ENCODE peak calls at places on chromosome 5, in six cellular contexts. Y, G, P, C, Z and U are unnamed samples.

GRCh38 chr5:138077064-138077696 is 6.7 kb upstream of the WNT8A start:
- DNase-seq in Y (peak), G (peak), P (peak), C (peak), Z (peak), U (peak)

GRCh38 chr5:140978260-140978659 is 12.0 kb downstream of the PCDHAC2 start:
- DNase-seq in Y (peak), G (no peak), P (no peak), C (no peak), Z (no peak), U (no peak)

GRCh38 chr5:93191426-93191825 is 389.6 kb downstream of the NR2F1-AS1 start:
- DNase-seq in Y (no peak), G (no peak), P (no peak), C (peak), Z (no peak), U (no peak)

GRCh38 chr5:3597002-3597726 is 1.5 kb downstream of the IRX1 start:
- DNase-seq in Y (no peak), G (no peak), P (no peak), C (peak), Z (no peak), U (no peak)

GRCh38 chr5:44740655-44741054 is 68.1 kb upstream of the MRPS30 start:
- DNase-seq in Y (no peak), G (no peak), P (no peak), C (no peak), Z (no peak), U (no peak)

GRCh38 chr5:55993013-55993412 is 1.8 kb downstream of the IL6ST start:
- DNase-seq in Y (no peak), G (peak), P (no peak), C (no peak), Z (no peak), U (peak)

GRCh38 chr5:146965781-146966659 is 87.5 kb upstream of the PPP2R2B start:
- DNase-seq in Y (no peak), G (peak), P (peak), C (peak), Z (no peak), U (peak)

GRCh38 chr5:158407801-158408200 is 548.9 kb upstream of the CLINT1 start:
- DNase-seq in Y (no peak), G (no peak), P (no peak), C (no peak), Z (no peak), U (peak)

GRCh38 chr5:146906803-146907202 is 28.2 kb upstream of the PPP2R2B start:
- DNase-seq in Y (no peak), G (no peak), P (no peak), C (no peak), Z (no peak), U (peak)

GRCh38 chr5:180090769-180091546 is 19.4 kb upstream of the RNF130 start:
- DNase-seq in Y (no peak), G (no peak), P (no peak), C (peak), Z (peak), U (peak)

GRCh38 chr5:80516826-80517225 is 28.9 kb downstream of the FAM151B start:
- DNase-seq in Y (no peak), G (no peak), P (no peak), C (peak), Z (no peak), U (peak)

GRCh38 chr5:143064207-143064606 is 294.0 kb downstream of the ARHGAP26 start:
- DNase-seq in Y (no peak), G (no peak), P (no peak), C (peak), Z (no peak), U (peak)

GRCh38 chr5:121974261-121974660 is 12.5 kb downstream of the SRFBP1 start:
- DNase-seq in Y (no peak), G (no peak), P (peak), C (peak), Z (no peak), U (peak)

GRCh38 chr5:36902353-36902752 is 25.8 kb downstream of the NIPBL start:
- DNase-seq in Y (no peak), G (no peak), P (no peak), C (no peak), Z (no peak), U (no peak)

GRCh38 chr5:36897616-36898015 is 21.0 kb downstream of the NIPBL start:
- DNase-seq in Y (no peak), G (no peak), P (no peak), C (peak), Z (no peak), U (peak)

GRCh38 chr5:36901856-36902255 is 25.3 kb downstream of the NIPBL start:
- DNase-seq in Y (no peak), G (no peak), P (no peak), C (no peak), Z (no peak), U (no peak)

GRCh38 chr5:36900279-36900678 is 23.7 kb downstream of the NIPBL start:
- DNase-seq in Y (no peak), G (no peak), P (no peak), C (no peak), Z (no peak), U (no peak)

DNA sequence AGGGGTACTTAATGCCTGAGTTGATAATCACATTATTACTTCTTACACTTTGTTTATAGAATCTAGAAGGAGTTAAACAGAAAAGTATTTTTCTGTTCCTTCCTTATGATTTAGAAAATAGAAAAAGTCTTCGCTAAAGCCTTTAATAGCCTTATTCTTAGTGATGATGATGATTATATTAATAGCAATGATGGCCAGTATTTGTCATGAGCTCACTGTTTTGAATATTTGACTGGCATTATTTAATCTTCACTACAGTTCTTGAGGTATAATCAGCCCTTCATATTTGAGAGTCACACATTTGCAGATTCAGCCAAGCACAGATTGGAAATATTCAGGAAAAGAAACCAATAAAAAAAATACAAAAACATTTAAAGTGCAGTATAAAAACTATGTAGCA is 23.3 kb downstream of the NIPBL start:
- DNase-seq in Y (no peak), G (no peak), P (no peak), C (no peak), Z (no peak), U (no peak)
- H3K4me3 ChIP-seq in Y (no peak), G (no peak), P (no peak), C (no peak), Z (no peak), U (no peak)

GRCh38 chr5:136194611-136195010 is 1.6 kb upstream of the SMIM32 start:
- DNase-seq in Y (no peak), G (no peak), P (no peak), C (no peak), Z (no peak), U (no peak)

GRCh38 chr5:136192526-136193395 is at the start of gene SMIM32:
- DNase-seq in Y (no peak), G (no peak), P (no peak), C (no peak), Z (peak), U (peak)

GRCh38 chr5:136191304-136192014 is 1.5 kb downstream of the SMIM32 start:
- DNase-seq in Y (no peak), G (no peak), P (no peak), C (no peak), Z (no peak), U (peak)

GRCh38 chr5:136192015-136192525 is 892 bp downstream of the SMIM32 start:
- DNase-seq in Y (no peak), G (no peak), P (no peak), C (no peak), Z (no peak), U (peak)

GRCh38 chr5:136193396-136193935 is 504 bp upstream of the SMIM32 start:
- DNase-seq in Y (no peak), G (no peak), P (no peak), C (no peak), Z (no peak), U (no peak)
- H3K4me3 ChIP-seq in Y (peak), G (no peak), P (no peak), C (no peak), Z (no peak), U (no peak)

DNA sequence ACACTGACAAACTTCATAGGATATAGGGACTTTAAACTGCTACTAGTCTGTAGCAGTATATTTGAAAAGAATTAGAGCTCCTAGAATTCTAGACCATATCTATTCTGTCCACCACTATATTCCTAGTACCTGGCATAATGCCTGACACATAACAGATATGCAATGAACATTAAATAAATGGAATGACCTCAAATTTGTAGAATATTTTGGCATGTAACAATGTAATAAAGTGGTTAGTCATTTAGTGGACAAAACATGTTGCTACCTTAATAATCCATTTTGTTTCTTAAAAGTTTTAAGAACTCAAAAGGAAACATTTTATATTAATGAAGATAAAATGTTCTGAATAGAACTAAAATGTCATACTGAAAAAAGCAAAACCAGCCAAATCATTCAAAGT is 57.5 kb downstream of the HOMER1 start:
- DNase-seq in Y (no peak), G (no peak), P (no peak), C (no peak), Z (no peak), U (peak)
- H3K4me3 ChIP-seq in Y (no peak), G (no peak), P (no peak), C (no peak), Z (no peak), U (no peak)

DNA sequence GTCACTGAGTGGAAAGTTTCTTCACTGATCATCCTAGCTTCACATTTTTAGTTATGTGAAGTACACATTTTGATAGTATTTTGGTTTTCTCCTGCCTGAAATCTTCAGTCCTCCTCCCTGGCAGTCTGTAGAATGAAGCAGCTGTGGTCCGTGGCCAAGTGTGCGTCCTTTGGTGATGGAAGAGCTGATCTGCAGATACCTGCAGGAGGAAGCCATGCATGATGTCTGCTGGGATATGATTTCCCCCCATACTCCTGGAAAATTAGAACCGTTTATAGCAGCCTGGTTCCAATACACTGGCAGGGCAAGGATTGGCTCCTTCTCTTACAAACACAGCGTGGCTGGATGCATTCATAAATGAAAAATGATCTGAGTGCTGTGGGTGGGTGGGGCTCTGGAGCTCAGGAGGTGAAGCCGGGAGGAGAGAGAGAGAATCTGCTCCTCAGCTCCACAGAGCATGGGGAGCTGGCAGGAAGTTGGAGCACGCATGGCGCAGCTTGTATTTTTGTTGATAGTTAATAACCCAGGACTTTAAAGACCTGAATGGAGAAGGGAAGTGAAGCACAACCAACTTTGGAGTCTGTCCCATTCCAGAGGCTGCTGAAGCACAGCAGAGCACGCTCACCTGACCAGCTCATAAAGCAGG is 238.3 kb downstream of the GOLPH3 start:
- DNase-seq in Y (peak), G (no peak), P (no peak), C (no peak), Z (no peak), U (peak)
- H3K4me3 ChIP-seq in Y (peak), G (peak), P (no peak), C (no peak), Z (no peak), U (no peak)

DNA sequence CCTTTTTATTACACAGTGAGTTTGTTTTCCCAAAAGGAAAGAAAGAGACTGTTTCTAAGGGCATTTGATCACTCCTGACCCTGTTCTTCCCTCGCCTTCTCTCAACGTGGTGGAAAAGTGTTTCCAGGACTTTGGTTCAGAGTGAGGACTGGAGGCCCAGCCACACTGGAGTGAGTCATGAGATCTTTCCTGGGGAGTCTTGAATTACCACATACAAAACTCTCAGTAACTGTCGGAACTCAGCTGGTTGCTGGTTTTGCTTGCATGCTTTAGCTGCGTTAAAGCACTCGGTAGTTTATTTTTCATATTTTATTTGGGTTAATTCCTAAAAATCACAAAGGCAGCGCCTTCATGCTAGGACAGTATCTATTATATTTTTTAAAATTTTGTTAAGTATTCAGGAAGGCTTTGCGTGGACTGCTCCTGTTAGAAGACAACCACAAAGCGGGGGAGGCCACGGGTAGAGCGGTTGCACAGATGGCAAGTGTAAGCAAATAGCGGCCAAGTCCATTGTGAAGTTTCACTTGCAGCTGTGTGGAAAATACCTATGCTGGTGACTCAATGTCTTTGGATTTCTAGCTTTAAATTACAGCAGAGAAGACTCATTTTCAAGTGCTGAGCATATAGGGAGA is 77.7 kb downstream of the ARSB start:
- DNase-seq in Y (no peak), G (peak), P (no peak), C (peak), Z (no peak), U (peak)
- H3K4me3 ChIP-seq in Y (peak), G (no peak), P (no peak), C (no peak), Z (no peak), U (peak)

DNA sequence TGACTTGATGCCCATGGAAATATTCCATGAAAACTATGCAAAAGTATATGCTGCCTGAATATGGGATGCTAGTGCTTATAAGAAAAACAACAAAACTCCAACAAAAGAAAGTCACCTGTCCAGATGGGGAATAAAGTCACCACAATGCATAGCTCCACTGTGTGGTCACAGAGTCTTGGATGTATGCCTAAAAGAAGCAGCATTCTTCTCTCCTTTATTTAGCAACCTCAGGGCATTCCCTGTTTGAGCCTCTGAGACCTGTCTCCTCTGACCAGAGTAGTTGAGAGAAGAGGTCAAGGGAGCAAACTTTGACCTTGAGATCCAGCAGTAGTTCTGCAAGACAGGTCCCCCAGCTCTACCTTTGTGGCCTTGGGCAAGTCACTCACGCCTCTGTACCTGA is 287.5 kb downstream of the MED10 start:
- DNase-seq in Y (no peak), G (no peak), P (no peak), C (no peak), Z (no peak), U (no peak)
- H3K4me3 ChIP-seq in Y (no peak), G (no peak), P (no peak), C (no peak), Z (no peak), U (no peak)

GRCh38 chr5:177367981-177368960 is 10.5 kb downstream of the RGS14 start:
- DNase-seq in Y (no peak), G (no peak), P (no peak), C (no peak), Z (no peak), U (no peak)

GRCh38 chr5:177365845-177366527 is 8.3 kb downstream of the RGS14 start:
- DNase-seq in Y (no peak), G (no peak), P (no peak), C (no peak), Z (no peak), U (no peak)

GRCh38 chr5:177366528-177367322 is 9.0 kb downstream of the RGS14 start:
- DNase-seq in Y (peak), G (peak), P (no peak), C (peak), Z (no peak), U (peak)

GRCh38 chr5:177369050-177369912 is 11.6 kb downstream of the RGS14 start:
- DNase-seq in Y (no peak), G (no peak), P (no peak), C (no peak), Z (no peak), U (peak)

DNA sequence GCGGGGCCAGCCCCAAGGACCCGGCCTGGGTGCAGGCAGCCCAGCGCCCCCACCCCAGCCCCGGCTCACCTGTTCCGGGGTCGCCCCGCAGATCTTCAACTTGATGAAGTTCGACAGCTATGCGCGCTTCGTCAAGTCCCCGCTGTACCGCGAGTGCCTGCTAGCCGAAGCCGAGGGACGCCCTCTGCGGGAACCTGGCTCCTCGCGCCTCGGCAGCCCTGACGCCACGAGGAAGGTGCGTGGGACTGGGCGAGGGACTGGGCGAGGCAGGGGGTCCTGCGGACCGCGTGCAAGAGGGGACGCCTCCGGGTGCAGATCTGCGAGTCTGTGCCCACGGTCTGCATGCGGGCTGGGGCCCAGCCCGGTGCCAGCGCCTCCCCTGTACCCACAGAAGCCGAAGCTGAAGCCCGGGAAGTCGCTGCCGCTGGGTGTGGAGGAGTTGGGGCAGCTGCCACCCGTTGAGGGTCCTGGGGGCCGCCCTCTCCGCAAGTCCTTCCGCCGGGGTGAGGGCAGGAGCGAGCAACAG is 9.7 kb downstream of the RGS14 start:
- DNase-seq in Y (no peak), G (no peak), P (no peak), C (no peak), Z (no peak), U (no peak)
- H3K4me3 ChIP-seq in Y (peak), G (peak), P (no peak), C (peak), Z (peak), U (peak)